ENCODE peak calls at places on chromosomes 3 and 15, in four cellular contexts. W is foreskin fibroblast, L is WTC11, D is GM23338. N is an unnamed sample.

GRCh38 chr3:42084593-42084992 is 6.6 kb upstream of the TRAK1 start:
- DNase-seq in W (no peak), L (no peak), D (no peak), N (no peak)

GRCh38 chr3:30597131-30597768 is 9.2 kb upstream of the TGFBR2 start:
- DNase-seq in W (peak), L (no peak), D (no peak), N (no peak)

GRCh38 chr15:94670436-94671034 is 439.2 kb downstream of the MCTP2 start:
- DNase-seq in W (peak), L (no peak), D (peak), N (no peak)

GRCh38 chr3:15206662-15207576 is 873 bp downstream of the CAPN7 start:
- DNase-seq in W (peak), L (no peak), D (peak), N (no peak)

GRCh38 chr3:30268288-30268687 is 338.1 kb upstream of the TGFBR2 start:
- DNase-seq in W (no peak), L (no peak), D (no peak), N (no peak)

GRCh38 chr3:138113309-138113708 is 2.1 kb downstream of the DZIP1L start:
- DNase-seq in W (no peak), L (no peak), D (peak), N (no peak)

GRCh38 chr3:107543666-107544065 is 20.9 kb downstream of the BBX start:
- DNase-seq in W (no peak), L (no peak), D (peak), N (no peak)

GRCh38 chr15:45549831-45550230 is 27.3 kb upstream of the SLC30A4 start:
- DNase-seq in W (peak), L (no peak), D (no peak), N (no peak)

GRCh38 chr3:141105828-141106628 is 54.9 kb downstream of the SPSB4 start:
- DNase-seq in W (peak), L (peak), D (peak), N (no peak)

GRCh38 chr3:42690766-42691680 is 5.7 kb downstream of the KLHL40 start:
- DNase-seq in W (no peak), L (no peak), D (no peak), N (peak)

GRCh38 chr15:101145362-101145761 is 106.5 kb downstream of the CHSY1 start:
- DNase-seq in W (no peak), L (no peak), D (peak), N (no peak)

GRCh38 chr3:62876064-62876463 is 848 bp upstream of the CADPS start:
- DNase-seq in W (peak), L (peak), D (peak), N (no peak)

GRCh38 chr3:7977245-7978103 is 524.1 kb upstream of the LMCD1 start:
- DNase-seq in W (no peak), L (no peak), D (no peak), N (no peak)

GRCh38 chr3:13594146-13594545 is 45.2 kb downstream of the FBLN2 start:
- DNase-seq in W (no peak), L (peak), D (no peak), N (no peak)

GRCh38 chr15:66729339-66729951 is 27.4 kb downstream of the SMAD6 start:
- DNase-seq in W (peak), L (no peak), D (peak), N (no peak)

GRCh38 chr3:131538968-131539367 is 36.2 kb upstream of the MRPL3 start:
- DNase-seq in W (no peak), L (no peak), D (no peak), N (no peak)

GRCh38 chr3:110814170-110815007 is 257.2 kb upstream of the NECTIN3 start:
- DNase-seq in W (peak), L (no peak), D (no peak), N (no peak)

GRCh38 chr3:153385343-153385742 is 223.3 kb downstream of the RAP2B start:
- DNase-seq in W (no peak), L (no peak), D (no peak), N (no peak)

GRCh38 chr3:13627681-13628080 is 78.8 kb downstream of the FBLN2 start:
- DNase-seq in W (no peak), L (no peak), D (no peak), N (no peak)

DNA sequence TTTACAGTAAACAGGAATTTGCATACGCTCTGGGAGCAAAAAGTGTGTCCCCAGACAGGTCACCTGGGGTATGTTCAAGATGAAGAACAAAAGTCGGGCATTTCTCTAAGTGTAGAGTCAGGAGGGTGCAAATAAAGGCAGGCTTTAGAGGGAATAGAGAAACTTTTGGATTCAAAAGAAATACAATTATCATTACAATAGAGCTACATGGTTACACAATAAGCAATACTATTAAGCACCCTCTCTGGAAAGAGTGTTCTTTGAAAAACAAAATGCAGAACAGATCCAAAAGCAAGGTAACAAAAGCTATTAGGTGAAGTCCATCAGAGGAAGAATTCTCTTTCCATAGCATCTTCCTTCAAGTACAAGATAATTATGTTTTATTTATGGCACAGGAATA is 679.7 kb downstream of the FHIT start:
- DNase-seq in W (no peak), L (no peak), D (no peak), N (no peak)
- TF ChIP-seq CTCF in W (no peak), L (no peak), D (no peak), N (no peak)

DNA sequence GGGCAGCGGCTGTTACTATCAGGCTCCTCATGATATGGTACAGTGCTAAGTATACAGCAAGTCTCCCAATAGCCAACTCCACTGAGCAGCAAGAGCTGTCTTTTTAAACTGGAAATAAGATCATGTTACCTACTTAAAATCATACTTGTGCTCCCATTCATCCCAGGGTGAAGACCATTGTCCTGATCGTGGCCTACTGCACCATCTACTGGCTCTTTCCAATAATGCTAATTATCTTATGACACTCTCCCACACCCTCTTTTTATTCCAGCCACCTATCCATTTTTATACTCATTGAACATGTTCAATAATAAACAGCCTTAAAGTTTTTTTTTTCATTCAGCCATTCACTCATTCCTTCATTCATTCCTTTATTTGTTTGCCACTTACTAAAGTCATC is 117.7 kb downstream of the GBE1 start:
- DNase-seq in W (no peak), L (no peak), D (peak), N (no peak)
- TF ChIP-seq CTCF in W (peak), L (no peak), D (peak), N (no peak)

GRCh38 chr3:70731046-70731445 is 418.6 kb upstream of the MDFIC2 start:
- DNase-seq in W (no peak), L (no peak), D (no peak), N (no peak)
- TF ChIP-seq CTCF in W (no peak), L (no peak), D (no peak), N (no peak)

GRCh38 chr15:67784057-67784781 is 41.1 kb upstream of the SKOR1 start:
- DNase-seq in W (no peak), L (no peak), D (no peak), N (peak)

GRCh38 chr15:67784856-67785430 is 40.4 kb upstream of the SKOR1 start:
- DNase-seq in W (no peak), L (no peak), D (no peak), N (no peak)

GRCh38 chr15:67782592-67782991 is 42.7 kb upstream of the SKOR1 start:
- DNase-seq in W (no peak), L (no peak), D (peak), N (no peak)

GRCh38 chr15:67781907-67782559 is 43.3 kb upstream of the SKOR1 start:
- DNase-seq in W (no peak), L (no peak), D (no peak), N (no peak)

DNA sequence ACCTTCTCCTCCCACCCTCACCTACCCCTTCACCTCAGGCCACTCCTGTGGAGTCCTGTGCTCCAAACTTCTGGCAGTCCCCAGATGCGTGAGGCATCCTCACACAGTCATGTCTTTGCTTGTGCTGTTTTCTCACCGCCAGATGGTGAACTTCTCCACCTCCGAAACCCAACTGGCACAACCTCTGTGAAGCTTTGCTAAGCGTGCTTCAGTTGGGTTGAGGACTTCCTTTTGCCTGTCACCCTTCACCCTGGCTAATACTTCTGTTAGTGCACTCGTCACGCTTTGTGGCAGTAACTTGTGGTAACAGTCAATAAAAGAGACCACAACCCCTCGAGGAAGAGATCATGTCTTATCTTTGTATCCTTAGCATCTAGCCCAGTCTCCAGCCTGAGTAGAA is 42.0 kb upstream of the SKOR1 start:
- DNase-seq in W (no peak), L (no peak), D (no peak), N (peak)
- TF ChIP-seq CTCF in W (no peak), L (no peak), D (no peak), N (no peak)

GRCh38 chr15:85474700-85475316 is 94.4 kb downstream of the AKAP13 start:
- DNase-seq in W (no peak), L (no peak), D (no peak), N (no peak)

GRCh38 chr15:85472349-85472748 is 91.9 kb downstream of the AKAP13 start:
- DNase-seq in W (no peak), L (no peak), D (no peak), N (no peak)

GRCh38 chr15:85473455-85473854 is 93.1 kb downstream of the AKAP13 start:
- DNase-seq in W (peak), L (no peak), D (no peak), N (no peak)

GRCh38 chr15:85475317-85475701 is 94.9 kb downstream of the AKAP13 start:
- DNase-seq in W (no peak), L (no peak), D (no peak), N (no peak)

DNA sequence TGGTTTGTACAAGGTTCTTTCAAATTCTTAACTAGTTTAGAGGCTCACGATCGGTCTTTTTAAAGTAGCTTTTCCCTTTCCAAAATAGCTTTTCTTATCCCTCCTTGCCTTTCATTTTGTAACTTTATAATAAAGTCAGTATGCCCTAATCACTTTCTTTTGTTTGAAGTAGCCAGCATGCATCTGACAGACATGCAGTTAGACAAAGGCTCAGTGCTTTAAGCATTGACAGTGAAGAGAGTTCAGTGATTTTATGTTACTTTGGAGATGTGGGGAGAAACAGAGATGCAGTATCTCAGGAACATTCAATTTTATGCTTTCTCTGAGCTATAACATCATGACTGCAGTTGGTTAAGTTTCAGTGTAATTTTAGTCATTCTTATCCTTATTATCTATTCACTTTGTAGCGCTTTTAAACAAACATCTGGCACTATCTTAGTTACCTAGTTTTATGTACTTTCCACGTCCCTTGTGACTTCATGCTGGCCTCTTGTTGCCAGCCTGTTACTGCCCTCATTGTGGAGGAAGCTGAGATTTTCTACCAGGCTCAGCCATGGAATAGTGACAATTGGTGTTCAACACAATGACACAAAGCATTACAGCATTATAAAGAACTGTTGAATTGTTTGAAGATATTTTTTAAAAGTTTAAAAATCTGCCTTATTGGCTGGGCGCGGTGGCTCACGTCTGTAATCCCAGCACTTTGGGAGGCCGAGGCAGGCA is 90.3 kb downstream of the AKAP13 start:
- DNase-seq in W (no peak), L (no peak), D (no peak), N (no peak)
- TF ChIP-seq CTCF in W (no peak), L (no peak), D (no peak), N (no peak)

GRCh38 chr15:50181983-50182232 is at the start of gene SLC27A2:
- DNase-seq in W (no peak), L (peak), D (peak), N (no peak)

GRCh38 chr15:50180578-50180977 is 1.4 kb upstream of the SLC27A2 start:
- DNase-seq in W (no peak), L (no peak), D (no peak), N (no peak)

GRCh38 chr15:50183112-50183794 is 1.3 kb downstream of the SLC27A2 start:
- DNase-seq in W (no peak), L (no peak), D (no peak), N (no peak)

GRCh38 chr15:50181206-50181982 is 602 bp upstream of the SLC27A2 start:
- DNase-seq in W (no peak), L (peak), D (peak), N (no peak)

DNA sequence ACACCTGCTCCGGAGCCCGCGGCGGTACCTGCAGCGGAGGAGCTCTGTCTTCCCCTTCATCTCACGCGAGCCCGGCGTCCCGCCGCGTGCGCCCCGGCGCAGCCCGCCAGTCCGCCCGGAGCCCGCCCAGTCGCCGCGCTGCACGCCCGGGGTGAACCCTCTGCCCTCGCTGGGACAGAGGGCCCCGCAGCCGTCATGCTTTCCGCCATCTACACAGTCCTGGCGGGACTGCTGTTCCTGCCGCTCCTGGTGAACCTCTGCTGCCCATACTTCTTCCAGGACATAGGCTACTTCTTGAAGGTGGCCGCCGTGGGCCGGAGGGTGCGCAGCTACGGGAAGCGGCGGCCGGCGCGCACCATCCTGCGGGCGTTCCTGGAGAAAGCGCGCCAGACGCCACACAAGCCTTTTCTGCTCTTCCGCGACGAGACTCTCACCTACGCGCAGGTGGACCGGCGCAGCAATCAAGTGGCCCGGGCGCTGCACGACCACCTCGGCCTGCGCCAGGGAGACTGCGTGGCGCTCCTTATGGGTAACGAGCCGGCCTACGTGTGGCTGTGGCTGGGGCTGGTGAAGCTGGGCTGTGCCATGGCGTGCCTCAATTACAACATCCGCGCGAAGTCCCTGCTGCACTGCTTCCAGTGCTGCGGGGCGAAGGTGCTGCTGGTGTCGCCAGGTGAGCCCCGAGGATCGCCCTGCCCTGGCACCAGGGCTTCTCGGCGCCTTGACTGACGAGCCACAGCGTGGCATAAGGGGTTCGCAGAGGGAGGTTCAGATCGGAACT is 427 bp downstream of the SLC27A2 start:
- DNase-seq in W (peak), L (peak), D (peak), N (peak)
- TF ChIP-seq CTCF in W (no peak), L (no peak), D (no peak), N (no peak)

DNA sequence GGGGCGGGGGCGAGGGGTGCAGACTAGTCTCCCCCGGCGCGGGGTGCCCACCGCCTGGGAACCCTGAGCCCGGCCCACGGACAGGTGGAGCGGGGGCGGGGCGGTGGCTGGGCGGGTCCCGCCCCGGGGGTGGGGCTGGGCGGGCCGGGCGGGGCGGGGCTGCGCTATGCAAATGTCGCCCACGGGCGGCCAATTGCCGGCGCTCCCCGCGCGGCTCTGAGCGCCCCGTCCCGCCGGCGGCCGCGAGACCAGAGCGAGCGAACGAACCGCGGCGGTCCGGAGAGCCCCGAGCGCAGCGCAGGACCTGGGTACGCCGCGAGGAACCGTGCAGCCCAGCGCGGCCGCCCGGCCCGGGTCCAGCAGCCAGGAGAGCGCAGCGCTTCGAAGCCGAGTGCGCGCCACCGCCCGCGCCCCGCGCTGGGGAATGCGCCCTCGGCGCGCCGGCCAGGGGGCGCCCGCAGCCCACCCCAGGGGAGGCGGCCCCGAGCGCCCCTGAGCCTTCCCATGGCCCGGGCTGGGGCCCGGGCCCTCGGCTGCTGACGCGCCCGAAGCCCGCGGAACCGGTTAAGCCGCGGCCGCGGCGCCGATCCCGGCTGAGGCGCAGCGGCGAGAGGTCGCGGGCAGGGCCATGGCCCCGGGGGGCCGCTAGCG is at the start of gene SEMA3F:
- DNase-seq in W (peak), L (peak), D (peak), N (peak)
- TF ChIP-seq CTCF in W (no peak), L (no peak), D (no peak), N (no peak)

GRCh38 chr3:176650478-176650877 is 546.8 kb downstream of the TBL1XR1 start:
- DNase-seq in W (peak), L (no peak), D (no peak), N (no peak)
- TF ChIP-seq CTCF in W (no peak), L (no peak), D (peak), N (no peak)

GRCh38 chr3:142180761-142181362 is 31.5 kb upstream of the TFDP2 start:
- DNase-seq in W (peak), L (peak), D (peak), N (no peak)
- TF ChIP-seq CTCF in W (peak), L (peak), D (peak), N (no peak)

N was measured in activated B cell treated with CpG ODN at 0.5 μM for 24 hours.